ENCODE peak calls at places on chromosome 9, in five cellular contexts. S is GM12865; B is CD8-positive, alpha-beta T cell; N is PC-3; Q is RWPE1. L is an unnamed sample.

GRCh38 chr9:127202461-127203139 is 62.0 kb upstream of the GARNL3 start:
- DNase-seq in B (no peak), Q (no peak), S (no peak), N (no peak), L (no peak)

GRCh38 chr9:107274953-107275422 is 8.1 kb upstream of the RAD23B start:
- DNase-seq in S (no peak), Q (peak; percentile 93), N (peak; percentile 88), B (no peak), L (no peak)

GRCh38 chr9:88799706-88800682 is 191.3 kb upstream of the S1PR3 start:
- DNase-seq in B (no peak), S (no peak), N (no peak), Q (no peak), L (no peak)

GRCh38 chr9:130946778-130947617 is 8.0 kb upstream of the FIBCD1 start:
- DNase-seq in S (no peak), Q (peak; percentile 96), B (no peak), N (peak; percentile 81), L (no peak)

GRCh38 chr9:91361294-91362201 is at the start of gene AUH:
- DNase-seq in S (peak; percentile 87), Q (peak; percentile 99), N (peak; percentile 71), B (peak; percentile 85), L (peak; percentile 56)

GRCh38 chr9:81318571-81318970 is 370.8 kb downstream of the TLE1 start:
- DNase-seq in Q (peak; percentile 62), S (no peak), N (peak; percentile 69), B (no peak), L (no peak)

GRCh38 chr9:95003694-95004451 is 277.4 kb downstream of the AOPEP start:
- DNase-seq in B (no peak), N (peak; percentile 51), S (peak; percentile 34), Q (peak; percentile 75), L (no peak)

GRCh38 chr9:126498331-126498730 is 115.4 kb upstream of the LMX1B start:
- DNase-seq in B (no peak), S (no peak), Q (no peak), N (no peak), L (no peak)

GRCh38 chr9:87216036-87216435 is 268.7 kb upstream of the GAS1 start:
- DNase-seq in B (no peak), Q (no peak), S (no peak), N (no peak), L (no peak)

GRCh38 chr9:134455951-134456739 is 129.9 kb downstream of the RXRA start:
- DNase-seq in N (peak; percentile 64), Q (peak; percentile 85), S (peak; percentile 23), B (peak; percentile 86), L (no peak)

GRCh38 chr9:107034831-107035230 is 171.9 kb downstream of the ZNF462 start:
- DNase-seq in B (no peak), Q (no peak), S (peak; percentile 48), N (no peak), L (no peak)

GRCh38 chr9:131358438-131359029 is 35.4 kb upstream of the PRRC2B start:
- DNase-seq in S (no peak), B (peak; percentile 51), Q (no peak), N (no peak), L (no peak)

GRCh38 chr9:16679327-16679821 is 191.1 kb downstream of the BNC2 start:
- DNase-seq in Q (no peak), N (no peak), B (no peak), S (no peak), L (no peak)

GRCh38 chr9:107738789-107739188 is 249.2 kb upstream of the KLF4 start:
- DNase-seq in S (no peak), Q (no peak), N (peak; percentile 54), B (no peak), L (no peak)

GRCh38 chr9:121038452-121039203 is 11.4 kb downstream of the C5 start:
- DNase-seq in S (no peak), B (no peak), N (no peak), Q (no peak), L (no peak)

GRCh38 chr9:29773676-29774075 is 2200.4 kb upstream of the C9orf72 start:
- DNase-seq in Q (no peak), S (no peak), N (no peak), B (no peak), L (no peak)

GRCh38 chr9:38371495-38371894 is 21.0 kb upstream of the ALDH1B1 start:
- DNase-seq in S (peak; percentile 70), B (no peak), N (peak; percentile 63), Q (peak; percentile 70), L (no peak)

GRCh38 chr9:133184971-133185370 is 21.3 kb upstream of the GBGT1 start:
- DNase-seq in Q (peak; percentile 93), N (peak; percentile 78), B (peak; percentile 34), S (peak; percentile 32), L (no peak)